ENCODE peak calls at places on chromosomes 7 and 10, in five cellular contexts. A is HCT116, V is right cardiac atrium, I is psoas muscle, Q is mammary epithelial cell. W is an unnamed sample. For H3K4me1, the result is how much of the 10 kb centered on the place peaks cover.

GRCh38 chr7:32536016-32536415 is 40.7 kb downstream of the AVL9 start:
- DNase-seq in Q (no peak), I (no peak), V (no peak), A (no peak), W (no peak)

GRCh38 chr10:44982114-44982460 is 3.5 kb upstream of the DEPP1 start:
- DNase-seq in A (no peak), I (peak), Q (peak), V (peak), W (no peak)

GRCh38 chr10:55491712-55492111 is 690.7 kb upstream of the PCDH15 start:
- DNase-seq in A (no peak), Q (no peak), V (no peak), I (no peak), W (no peak)

GRCh38 chr7:129793506-129794310 is 159.1 kb downstream of the UBE2H start:
- DNase-seq in I (no peak), V (no peak), A (no peak), Q (no peak), W (no peak)

GRCh38 chr7:31648288-31648687 is 38.7 kb upstream of the PPP1R17 start:
- DNase-seq in I (no peak), A (no peak), Q (no peak), V (no peak), W (no peak)

GRCh38 chr10:33306756-33307519 is 27.5 kb downstream of the NRP1 start:
- DNase-seq in I (no peak), V (no peak), A (no peak), Q (no peak), W (no peak)

GRCh38 chr10:24440817-24441790 is 232.2 kb downstream of the KIAA1217 start:
- DNase-seq in Q (no peak), A (no peak), I (no peak), V (no peak), W (no peak)

GRCh38 chr7:156560075-156560474 is 80.5 kb upstream of the RNF32 start:
- DNase-seq in A (no peak), V (no peak), Q (no peak), I (no peak), W (peak)

GRCh38 chr10:91557540-91558231 is 75.2 kb downstream of the PPP1R3C start:
- DNase-seq in A (no peak), Q (no peak), I (no peak), V (no peak), W (no peak)

GRCh38 chr10:73553316-73553715 is 37.8 kb downstream of the USP54 start:
- DNase-seq in A (no peak), I (peak), Q (peak), V (no peak), W (no peak)

GRCh38 chr10:97096327-97097153 is 89.2 kb downstream of the SLIT1 start:
- DNase-seq in I (peak), V (peak), A (no peak), Q (no peak), W (no peak)

GRCh38 chr10:72086466-72087391 is 1.6 kb downstream of the SPOCK2 start:
- DNase-seq in V (no peak), A (no peak), I (peak), Q (no peak), W (peak)

GRCh38 chr10:131656009-131656408 is 244.8 kb upstream of the PPP2R2D start:
- DNase-seq in Q (no peak), A (no peak), I (no peak), V (no peak), W (no peak)

GRCh38 chr10:115706482-115707076 is 566.4 kb downstream of the GFRA1 start:
- DNase-seq in A (peak), Q (peak), V (no peak), I (no peak), W (peak)

GRCh38 chr10:1670541-1671365 is 66.6 kb downstream of the ADARB2 start:
- DNase-seq in V (no peak), I (no peak), A (no peak), Q (no peak), W (no peak)

GRCh38 chr7:131074043-131074442 is 253.6 kb upstream of the MKLN1 start:
- DNase-seq in I (no peak), Q (no peak), A (no peak), V (no peak), W (no peak)
- H3K4me1 ChIP-seq in I (half or more), Q (under half), A (under half), V (under half), W (under half)

GRCh38 chr7:42930889-42931288 is 1.1 kb downstream of the PSMA2 start:
- DNase-seq in V (no peak), Q (no peak), A (no peak), I (no peak), W (no peak)
- H3K4me1 ChIP-seq in V (under half), Q (under half), A (under half), I (under half), W (under half)

GRCh38 chr7:3067193-3067592 is 23.5 kb upstream of the CARD11 start:
- DNase-seq in V (no peak), I (no peak), A (no peak), Q (no peak), W (no peak)

GRCh38 chr7:3064077-3064476 is 20.4 kb upstream of the CARD11 start:
- DNase-seq in V (no peak), A (no peak), I (no peak), Q (no peak), W (no peak)

GRCh38 chr7:3065724-3066143 is 22.1 kb upstream of the CARD11 start:
- DNase-seq in I (peak), V (peak), A (peak), Q (no peak), W (peak)

GRCh38 chr7:3066506-3066905 is 22.8 kb upstream of the CARD11 start:
- DNase-seq in I (no peak), A (no peak), Q (no peak), V (no peak), W (no peak)

DNA sequence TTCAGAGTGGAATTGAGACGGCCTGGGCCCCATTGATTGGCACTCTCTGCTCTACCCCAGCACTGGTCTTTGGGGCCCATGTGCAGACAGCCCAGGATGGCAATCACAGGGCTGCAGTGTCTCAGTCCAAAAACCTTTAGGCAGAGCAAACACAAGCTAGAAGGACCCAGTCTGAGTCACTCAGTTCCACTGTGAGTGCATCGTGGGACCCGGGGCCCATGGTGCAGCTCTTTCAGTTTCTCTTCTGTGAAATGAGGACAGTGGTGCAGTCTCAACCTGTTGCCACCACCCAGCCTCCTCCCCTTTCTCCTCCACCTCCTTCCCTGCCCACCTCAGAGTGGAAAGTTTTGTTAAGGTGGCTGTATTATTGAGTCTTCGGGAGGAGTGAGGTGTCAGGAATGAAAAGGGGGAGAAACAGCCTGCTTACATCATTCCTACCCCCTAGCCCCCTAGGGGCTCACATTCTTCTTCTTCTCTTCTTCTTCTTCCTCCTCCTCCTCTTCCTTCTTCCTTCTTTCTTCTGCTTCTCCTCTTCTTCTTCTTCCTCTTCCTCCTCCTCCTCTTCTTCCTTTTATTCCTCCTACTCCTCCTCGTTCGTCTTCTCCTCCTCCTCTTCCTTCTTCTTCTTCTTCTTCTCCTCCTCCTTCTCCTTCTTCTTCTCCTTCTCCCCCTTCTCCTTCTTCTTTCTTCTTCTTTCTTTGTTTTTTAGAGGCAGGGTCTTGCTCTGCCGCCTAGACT is 19.5 kb upstream of the CARD11 start:
- DNase-seq in I (no peak), V (no peak), Q (no peak), A (no peak), W (no peak)
- H3K4me1 ChIP-seq in I (under half), V (under half), Q (under half), A (under half), W (under half)

DNA sequence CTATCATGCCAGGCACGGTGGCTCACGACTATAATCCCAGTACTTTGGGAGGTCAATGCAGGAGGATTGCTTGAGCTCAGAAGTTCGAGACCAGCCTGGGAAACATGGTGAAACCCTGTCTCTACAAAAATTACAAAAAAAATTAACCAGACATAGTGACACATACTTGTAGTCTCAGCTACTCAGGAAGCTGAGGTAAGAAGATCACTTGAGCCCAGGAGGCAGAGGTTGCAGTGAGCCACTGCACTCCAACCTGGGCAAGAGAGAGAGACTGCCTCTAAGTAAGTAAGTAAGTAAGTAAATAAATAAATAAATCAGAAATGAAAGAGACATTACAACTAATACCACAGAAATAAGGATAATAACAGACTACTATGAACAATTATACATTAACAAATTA is 36.2 kb downstream of the PDLIM1 start:
- DNase-seq in I (no peak), V (no peak), A (no peak), Q (peak), W (no peak)
- H3K4me1 ChIP-seq in I (under half), V (under half), A (under half), Q (under half), W (under half)

DNA sequence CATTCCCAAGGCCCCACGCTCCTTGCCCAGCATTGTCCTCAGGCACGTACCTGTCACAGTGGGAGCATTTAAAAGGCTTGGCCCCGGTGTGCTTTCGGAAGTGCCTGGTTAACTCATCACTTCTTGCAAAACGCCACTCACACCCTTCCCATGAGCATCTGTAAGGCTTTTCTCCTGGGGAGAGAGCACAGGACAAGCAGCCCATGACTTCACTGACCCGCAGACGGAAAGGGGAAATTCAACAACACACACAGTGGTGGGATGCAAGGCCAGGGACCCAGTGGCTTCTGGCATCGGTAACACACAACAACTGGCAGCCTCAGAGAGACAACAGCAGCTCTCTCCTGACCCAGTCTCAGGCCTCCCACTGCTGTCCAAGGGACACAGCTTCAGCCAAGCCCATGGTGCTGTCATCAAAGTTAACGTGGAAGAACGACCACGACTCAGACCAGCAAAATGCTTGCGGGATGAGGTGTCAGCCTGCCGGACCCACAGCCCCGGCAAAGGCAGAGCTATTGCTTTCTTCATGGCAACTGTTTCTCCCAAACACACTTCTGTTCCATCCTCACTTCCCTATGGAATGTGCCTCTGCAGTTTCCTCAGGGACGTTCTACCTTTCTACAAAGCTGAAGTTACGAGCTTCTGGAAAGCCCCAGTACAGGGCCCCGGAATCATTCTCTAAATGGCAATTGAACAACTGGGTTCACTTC is 4.8 kb downstream of the KLF6 start:
- DNase-seq in A (no peak), Q (peak), V (no peak), I (peak), W (no peak)
- H3K4me1 ChIP-seq in A (half or more), Q (under half), V (under half), I (half or more), W (half or more)

GRCh38 chr7:1585142-1585981 is 15.5 kb upstream of the PSMG3 start:
- DNase-seq in I (no peak), V (no peak), A (no peak), Q (no peak), W (no peak)
- H3K4me1 ChIP-seq in I (under half), V (under half), A (under half), Q (under half), W (under half)

DNA sequence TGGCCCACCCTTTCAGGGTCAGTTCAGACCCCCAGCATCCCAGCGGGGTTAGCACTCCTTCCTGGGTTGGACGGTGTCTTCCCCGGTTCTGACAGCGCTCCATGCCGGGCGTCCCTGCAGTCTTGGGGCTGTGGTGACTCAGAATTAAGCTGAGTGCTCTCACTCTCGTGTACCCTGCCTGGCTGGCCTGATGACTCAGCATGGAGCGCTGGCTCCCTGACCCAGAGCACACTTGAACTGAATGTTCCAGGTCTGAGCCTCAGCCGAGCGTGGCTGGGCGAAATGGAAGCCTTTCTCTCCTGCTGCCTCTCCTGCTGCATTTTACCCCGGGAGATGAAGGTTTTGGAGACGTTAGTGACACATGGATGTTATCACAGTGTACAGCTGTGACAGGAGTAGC is 7.1 kb downstream of the BAG3 start:
- DNase-seq in A (peak), V (peak), I (peak), Q (peak), W (peak)
- H3K4me1 ChIP-seq in A (under half), V (under half), I (half or more), Q (half or more), W (under half)

GRCh38 chr10:100913470-100913865 is 705 bp downstream of the SLF2 start:
- DNase-seq in A (no peak), I (no peak), Q (no peak), V (no peak), W (no peak)
- H3K4me1 ChIP-seq in A (under half), I (under half), Q (under half), V (under half), W (under half)